ENCODE peak calls at places on chromosomes 13 and 19, in ten cellular contexts. L is NCI-H1694 treated with DMSO at 0.1 percent for 48 hours, H is NCI-H1105, G is nephron progenitor cell, E is H54, K is HFF-Myc, X is GF-D8, S is Ammon's horn, D is upper lobe of right lung, C is small intestine. Y is an unnamed sample.

GRCh38 chr13:50140742-50141659 is 125.8 kb downstream of the KCNRG start:
- DNase-seq in L (no peak), D (no peak), G (no peak), K (no peak), H (no peak), C (no peak), S (no peak), E (no peak), X (no peak), Y (no peak)

GRCh38 chr13:100987993-100988392 is 313.4 kb upstream of the TMTC4 start:
- DNase-seq in D (no peak), E (no peak), S (peak; percentile 72), C (no peak), K (no peak), G (no peak), X (no peak), H (no peak), L (no peak), Y (no peak)

GRCh38 chr13:111399776-111400505 is 79.5 kb downstream of the TEX29 start:
- DNase-seq in E (no peak), G (no peak), K (no peak), S (no peak), X (no peak), D (peak; percentile 48), L (no peak), H (no peak), C (no peak), Y (peak; percentile 21)

GRCh38 chr13:33174980-33175379 is 110.6 kb downstream of the STARD13 start:
- DNase-seq in X (no peak), S (no peak), C (no peak), G (no peak), K (no peak), D (no peak), H (no peak), E (no peak), L (no peak), Y (no peak)

GRCh38 chr13:77267362-77267761 is 59.5 kb downstream of the MYCBP2 start:
- DNase-seq in G (no peak), D (no peak), H (no peak), K (no peak), S (no peak), E (no peak), L (no peak), C (no peak), X (no peak), Y (no peak)

GRCh38 chr13:90545070-90545840 is 802.2 kb upstream of the MIR17HG start:
- DNase-seq in S (no peak), H (peak; percentile 50), L (no peak), E (no peak), G (no peak), D (no peak), X (no peak), K (no peak), C (peak; percentile 5), Y (no peak)

GRCh38 chr13:46022476-46022875 is 30.1 kb downstream of the ZC3H13 start:
- DNase-seq in E (no peak), G (no peak), L (no peak), X (no peak), K (no peak), H (no peak), D (no peak), C (no peak), S (no peak), Y (no peak)

GRCh38 chr19:32450217-32450616 is 44.6 kb downstream of the DPY19L3 start:
- DNase-seq in H (no peak), E (no peak), G (no peak), S (no peak), C (no peak), X (no peak), L (no peak), D (no peak), K (no peak), Y (no peak)

GRCh38 chr13:80173224-80173623 is 167.7 kb downstream of the SPRY2 start:
- DNase-seq in S (peak; percentile 65), C (peak; percentile 5), K (no peak), D (no peak), H (no peak), E (no peak), X (no peak), G (no peak), L (peak; percentile 7), Y (no peak)

GRCh38 chr19:38559428-38560401 is 58.0 kb downstream of the MAP4K1 start:
- DNase-seq in X (no peak), C (peak; percentile 45), H (no peak), L (no peak), S (no peak), E (no peak), D (no peak), G (no peak), K (no peak), Y (no peak)

Y was measured in stomach.